ENCODE peak calls at places on chromosomes 3 and 15, in seven cellular contexts. D is endodermal cell, N is HS-5, R is GM04504, S is fibroblast of lung, X is heart right ventricle, Q is bronchial epithelial cell. W is an unnamed sample.

GRCh38 chr15:85618956-85619491 is 175.7 kb downstream of the KLHL25 start:
- DNase-seq in N (peak; percentile 80), R (peak; percentile 92), Q (peak; percentile 88), X (peak; percentile 86), S (peak; percentile 98), D (peak; percentile 74), W (peak; percentile 56)

GRCh38 chr3:170081079-170081741 is 43.4 kb downstream of the GPR160 start:
- DNase-seq in Q (no peak), R (no peak), D (no peak), X (no peak), S (peak; percentile 59), N (no peak), W (no peak)

GRCh38 chr3:105401691-105402149 is 35.0 kb downstream of the ALCAM start:
- DNase-seq in S (no peak), D (no peak), Q (peak; percentile 88), N (no peak), R (no peak), X (no peak), W (no peak)

GRCh38 chr3:46406786-46407611 is at the start of the genes CCR5AS and CCRL2:
- DNase-seq in X (peak; percentile 85), N (peak; percentile 40), S (peak; percentile 61), R (peak; percentile 3), D (no peak), Q (peak; percentile 52), W (no peak)

GRCh38 chr3:30353711-30354467 is 252.5 kb upstream of the TGFBR2 start:
- DNase-seq in D (no peak), Q (peak; percentile 85), X (no peak), R (no peak), N (no peak), S (no peak), W (no peak)

GRCh38 chr3:4948395-4948794 is 30.8 kb upstream of the BHLHE40 start:
- DNase-seq in N (no peak), R (no peak), D (no peak), X (no peak), S (no peak), Q (no peak), W (no peak)

GRCh38 chr3:151086484-151087456 is 1.3 kb downstream of the MED12L start:
- DNase-seq in Q (peak; percentile 64), N (peak; percentile 38), X (peak; percentile 68), R (peak; percentile 65), D (peak; percentile 94), S (peak; percentile 84), W (peak; percentile 85)

GRCh38 chr3:111617912-111618601 is 22.9 kb upstream of the ZBED2 start:
- DNase-seq in D (no peak), Q (peak; percentile 20), S (no peak), R (no peak), X (no peak), N (no peak), W (no peak)

GRCh38 chr3:20073068-20073467 is 32.8 kb downstream of the KAT2B start:
- DNase-seq in N (no peak), R (no peak), Q (no peak), X (no peak), D (no peak), S (no peak), W (no peak)

GRCh38 chr15:36330598-36330997 is 248.8 kb upstream of the CDIN1 start:
- DNase-seq in S (no peak), Q (no peak), X (no peak), D (peak; percentile 73), R (no peak), N (no peak), W (no peak)

GRCh38 chr15:63608989-63609388 is 11.8 kb downstream of the FBXL22 start:
- DNase-seq in Q (no peak), S (no peak), D (no peak), X (no peak), N (no peak), R (no peak), W (no peak)

GRCh38 chr15:73010154-73011152 is 41.8 kb upstream of the NEO1 start:
- DNase-seq in N (no peak), X (no peak), R (no peak), Q (peak; percentile 83), S (no peak), D (no peak), W (no peak)

GRCh38 chr15:44295909-44296420 is 7.4 kb downstream of the GOLM2 start:
- DNase-seq in X (no peak), N (no peak), Q (peak; percentile 12), D (no peak), R (no peak), S (peak; percentile 30), W (no peak)

GRCh38 chr3:116440196-116440595 is 5.1 kb downstream of the LSAMP start:
- DNase-seq in R (peak; percentile 27), Q (peak; percentile 74), X (no peak), D (no peak), N (peak; percentile 78), S (peak; percentile 89), W (no peak)

GRCh38 chr3:54999159-54999558 is 71.3 kb upstream of the LRTM1 start:
- DNase-seq in S (peak; percentile 60), N (peak; percentile 68), X (no peak), R (peak; percentile 80), D (peak; percentile 76), Q (peak; percentile 75), W (peak; percentile 60)

GRCh38 chr3:78809941-78810340 is 957.9 kb downstream of the ROBO1 start:
- DNase-seq in S (no peak), R (peak; percentile 59), D (no peak), X (no peak), Q (no peak), N (no peak), W (no peak)

GRCh38 chr3:72082776-72083477 is 298.0 kb upstream of the PROK2 start:
- DNase-seq in D (no peak), S (no peak), R (no peak), N (no peak), X (no peak), Q (no peak), W (no peak)

GRCh38 chr3:43794776-43795175 is 104.0 kb downstream of the ABHD5 start:
- DNase-seq in R (peak; percentile 66), X (no peak), S (peak; percentile 37), D (no peak), N (peak; percentile 61), Q (peak; percentile 86), W (peak; percentile 12)

GRCh38 chr3:23926736-23927135 is 9.8 kb downstream of the RPL15 start:
- DNase-seq in R (no peak), D (no peak), X (no peak), N (no peak), Q (no peak), S (no peak), W (no peak)

GRCh38 chr3:48088056-48088748 is 72.0 kb upstream of the MAP4 start:
- DNase-seq in Q (no peak), X (peak; percentile 36), R (no peak), N (no peak), S (no peak), D (no peak), W (peak; percentile 38)